ENCODE peak calls at places on chromosomes 6 and 20, in ten cellular contexts. Z is A549, F is gastrocnemius medialis, W is choroid plexus epithelial cell, E is cardiac muscle cell, O is thyroid gland, R is H9, B is fibroblast of mammary gland, T is AG09319, Y is AG10803. G is an unnamed sample.

GRCh38 chr6:169215201-169215661 is 38.4 kb downstream of the THBS2 start:
- DNase-seq in T (no peak), Y (peak), O (no peak), Z (no peak), B (peak), R (no peak), F (no peak), E (peak), W (no peak), G (no peak)

GRCh38 chr20:47355489-47356219 is 845 bp downstream of the ZMYND8 start:
- DNase-seq in W (no peak), O (no peak), Y (no peak), E (peak), Z (no peak), T (no peak), R (no peak), B (no peak), F (no peak), G (no peak)

GRCh38 chr6:69894578-69895347 is 28.4 kb downstream of the COL19A1 start:
- DNase-seq in O (no peak), Z (no peak), Y (peak), E (peak), T (peak), F (no peak), B (peak), R (no peak), W (peak), G (no peak)

GRCh38 chr6:17635568-17635967 is 35.5 kb downstream of the FAM8A1 start:
- DNase-seq in F (no peak), O (no peak), W (no peak), R (no peak), Z (no peak), T (no peak), E (no peak), B (peak), Y (no peak), G (no peak)

GRCh38 chr20:36465109-36466080 is 75.9 kb upstream of the MYL9 start:
- DNase-seq in T (peak), F (peak), R (peak), Y (peak), Z (peak), B (peak), W (peak), O (no peak), E (peak), G (peak)

GRCh38 chr20:54335299-54335698 is 127.4 kb downstream of the PFDN4 start:
- DNase-seq in B (peak), W (peak), Y (no peak), R (no peak), Z (no peak), F (no peak), E (peak), O (no peak), T (no peak), G (no peak)

GRCh38 chr20:48409216-48409615 is 418.6 kb downstream of the PREX1 start:
- DNase-seq in Z (no peak), Y (no peak), O (no peak), W (no peak), F (no peak), T (no peak), B (no peak), E (no peak), R (no peak), G (no peak)

GRCh38 chr6:12170351-12171079 is 119.6 kb upstream of the EDN1 start:
- DNase-seq in E (no peak), F (peak), Z (no peak), B (peak), Y (peak), R (no peak), O (no peak), T (peak), W (no peak), G (no peak)

GRCh38 chr6:90286884-90287488 is 9.7 kb downstream of the BACH2 start:
- DNase-seq in W (peak), Y (no peak), B (peak), E (peak), T (no peak), Z (peak), R (peak), F (peak), O (peak), G (peak)

GRCh38 chr6:1510239-1510638 is 99.5 kb upstream of the FOXC1 start:
- DNase-seq in Z (no peak), O (no peak), T (no peak), W (no peak), F (no peak), B (no peak), R (no peak), E (no peak), Y (no peak), G (no peak)

GRCh38 chr6:19578489-19578888 is 258.7 kb upstream of the ID4 start:
- DNase-seq in W (no peak), R (no peak), Y (peak), B (peak), Z (no peak), F (no peak), O (no peak), E (no peak), T (peak), G (no peak)

GRCh38 chr20:38730989-38731737 is 6.9 kb downstream of the SLC32A1 start:
- DNase-seq in B (peak), O (peak), F (no peak), R (peak), E (peak), Y (peak), W (peak), T (no peak), Z (peak), G (peak)

GRCh38 chr6:169833258-169833794 is 81.9 kb downstream of the ERMARD start:
- DNase-seq in O (no peak), R (no peak), B (peak), Z (no peak), Y (no peak), F (no peak), T (no peak), W (no peak), E (peak), G (no peak)

GRCh38 chr6:159700970-159701369 is 7.9 kb upstream of the SOD2 start:
- DNase-seq in T (no peak), W (peak), Z (no peak), O (no peak), F (peak), E (peak), R (no peak), B (peak), Y (peak), G (no peak)

GRCh38 chr6:35668096-35668495 is 20.6 kb downstream of the FKBP5 start:
- DNase-seq in R (no peak), W (no peak), B (no peak), Z (no peak), E (no peak), O (no peak), F (no peak), T (no peak), Y (no peak), G (no peak)

GRCh38 chr20:58706150-58706892 is 13.7 kb downstream of the NPEPL1 start:
- DNase-seq in Y (no peak), T (no peak), W (no peak), O (no peak), R (no peak), B (no peak), Z (no peak), E (no peak), F (no peak), G (no peak)

GRCh38 chr6:140537834-140538680 is 1163.6 kb upstream of the CITED2 start:
- DNase-seq in O (peak), B (peak), E (peak), F (peak), R (peak), Z (peak), T (peak), W (peak), Y (peak), G (no peak)

GRCh38 chr6:33952016-33952415 is 148.2 kb upstream of the MLN start:
- DNase-seq in Y (no peak), R (no peak), E (no peak), O (no peak), F (no peak), Z (no peak), B (no peak), T (no peak), W (no peak), G (no peak)

GRCh38 chr6:69887714-69888345 is 21.5 kb downstream of the COL19A1 start:
- DNase-seq in B (no peak), Y (no peak), F (no peak), O (no peak), T (no peak), E (no peak), W (no peak), Z (no peak), R (no peak), G (no peak)

GRCh38 chr6:87237804-87238203 is 82.4 kb downstream of the ZNF292 start:
- DNase-seq in O (no peak), F (no peak), Z (peak), Y (peak), E (peak), B (peak), T (peak), R (no peak), W (peak), G (no peak)

GRCh38 chr6:146267946-146268345 is 239.1 kb downstream of the GRM1 start:
- DNase-seq in F (no peak), Y (no peak), R (no peak), O (no peak), B (no peak), E (no peak), W (no peak), Z (no peak), T (no peak), G (no peak)

GRCh38 chr20:8601542-8601912 is 467.4 kb upstream of the PLCB4 start:
- DNase-seq in F (no peak), E (no peak), Y (no peak), W (no peak), O (no peak), R (no peak), T (no peak), B (no peak), Z (no peak), G (no peak)

GRCh38 chr6:90233994-90234393 is 62.6 kb downstream of the BACH2 start:
- DNase-seq in F (no peak), R (no peak), T (no peak), O (no peak), Z (no peak), W (no peak), Y (no peak), E (no peak), B (no peak), G (no peak)

GRCh38 chr6:2245954-2246863 is 804 bp upstream of the GMDS start:
- DNase-seq in Z (peak), T (no peak), B (peak), Y (peak), R (peak), E (peak), F (peak), O (peak), W (peak), G (no peak)

GRCh38 chr6:163688971-163689370 is 274.5 kb downstream of the QKI start:
- DNase-seq in O (no peak), W (no peak), F (no peak), Y (no peak), T (no peak), Z (no peak), B (peak), R (no peak), E (no peak), G (no peak)

GRCh38 chr6:108163267-108163643 is 2.6 kb upstream of the NR2E1 start:
- DNase-seq in E (no peak), T (no peak), F (no peak), Y (no peak), Z (peak), B (no peak), R (peak), W (no peak), O (no peak), G (no peak)

GRCh38 chr6:105790635-105791034 is 295.5 kb upstream of the PRDM1 start:
- DNase-seq in Z (no peak), O (no peak), E (no peak), T (no peak), Y (no peak), F (no peak), W (peak), R (no peak), B (no peak), G (no peak)

GRCh38 chr6:39729945-39730344 is 4.7 kb upstream of the KIF6 start:
- DNase-seq in Y (no peak), F (no peak), O (no peak), T (no peak), E (no peak), R (no peak), B (no peak), W (no peak), Z (no peak), G (no peak)

GRCh38 chr20:60895363-60896079 is 356.5 kb upstream of the CDH4 start:
- DNase-seq in R (no peak), Y (no peak), B (no peak), E (no peak), W (no peak), O (no peak), Z (no peak), F (no peak), T (no peak), G (no peak)

GRCh38 chr6:109526905-109527628 is 44.0 kb upstream of the ZBTB24 start:
- DNase-seq in W (peak), T (peak), E (peak), Y (peak), Z (peak), F (no peak), O (peak), B (peak), R (peak), G (peak)

GRCh38 chr6:53433617-53434285 is 85.0 kb upstream of the ELOVL5 start:
- DNase-seq in W (no peak), O (no peak), E (no peak), T (no peak), F (no peak), Y (no peak), Z (no peak), B (no peak), R (no peak), G (no peak)

GRCh38 chr6:56312049-56312448 is 64.7 kb upstream of the COL21A1 start:
- DNase-seq in F (no peak), T (no peak), B (no peak), Y (no peak), O (no peak), Z (no peak), E (no peak), R (no peak), W (no peak), G (no peak)

GRCh38 chr20:18506744-18507143 is 996 bp upstream of the SEC23B start:
- DNase-seq in B (no peak), Z (no peak), W (no peak), F (no peak), R (no peak), T (no peak), Y (no peak), O (no peak), E (no peak), G (no peak)

GRCh38 chr20:33433465-33433864 is 10.1 kb downstream of the SNTA1 start:
- DNase-seq in E (no peak), T (no peak), Y (peak), R (no peak), F (peak), O (peak), W (no peak), Z (no peak), B (no peak), G (no peak)

GRCh38 chr6:2078888-2079287 is 166.5 kb downstream of the GMDS start:
- DNase-seq in Z (no peak), W (no peak), O (no peak), T (no peak), F (no peak), B (no peak), R (no peak), E (no peak), Y (no peak), G (no peak)

GRCh38 chr6:9428416-9429172 is 986.3 kb downstream of the TFAP2A start:
- DNase-seq in W (peak), F (no peak), E (peak), B (peak), R (no peak), T (no peak), Z (no peak), Y (peak), O (no peak), G (no peak)

GRCh38 chr6:165662671-165663282 is at the start of gene PDE10A:
- DNase-seq in R (peak), O (peak), Z (peak), W (peak), B (no peak), T (no peak), F (no peak), E (peak), Y (peak), G (peak)

GRCh38 chr6:165665384-165665672 is 2.3 kb upstream of the PDE10A start:
- DNase-seq in T (no peak), Z (no peak), Y (no peak), R (no peak), W (no peak), F (no peak), O (no peak), E (no peak), B (no peak), G (no peak)

GRCh38 chr6:165663736-165664552 is 903 bp upstream of the PDE10A start:
- DNase-seq in R (peak), T (no peak), O (peak), E (no peak), Z (peak), W (no peak), Y (peak), F (no peak), B (peak), G (peak)

GRCh38 chr6:165663283-165663735 is 268 bp upstream of the PDE10A start:
- DNase-seq in B (peak), W (peak), Y (peak), T (no peak), Z (peak), F (no peak), O (peak), R (peak), E (peak), G (no peak)

DNA sequence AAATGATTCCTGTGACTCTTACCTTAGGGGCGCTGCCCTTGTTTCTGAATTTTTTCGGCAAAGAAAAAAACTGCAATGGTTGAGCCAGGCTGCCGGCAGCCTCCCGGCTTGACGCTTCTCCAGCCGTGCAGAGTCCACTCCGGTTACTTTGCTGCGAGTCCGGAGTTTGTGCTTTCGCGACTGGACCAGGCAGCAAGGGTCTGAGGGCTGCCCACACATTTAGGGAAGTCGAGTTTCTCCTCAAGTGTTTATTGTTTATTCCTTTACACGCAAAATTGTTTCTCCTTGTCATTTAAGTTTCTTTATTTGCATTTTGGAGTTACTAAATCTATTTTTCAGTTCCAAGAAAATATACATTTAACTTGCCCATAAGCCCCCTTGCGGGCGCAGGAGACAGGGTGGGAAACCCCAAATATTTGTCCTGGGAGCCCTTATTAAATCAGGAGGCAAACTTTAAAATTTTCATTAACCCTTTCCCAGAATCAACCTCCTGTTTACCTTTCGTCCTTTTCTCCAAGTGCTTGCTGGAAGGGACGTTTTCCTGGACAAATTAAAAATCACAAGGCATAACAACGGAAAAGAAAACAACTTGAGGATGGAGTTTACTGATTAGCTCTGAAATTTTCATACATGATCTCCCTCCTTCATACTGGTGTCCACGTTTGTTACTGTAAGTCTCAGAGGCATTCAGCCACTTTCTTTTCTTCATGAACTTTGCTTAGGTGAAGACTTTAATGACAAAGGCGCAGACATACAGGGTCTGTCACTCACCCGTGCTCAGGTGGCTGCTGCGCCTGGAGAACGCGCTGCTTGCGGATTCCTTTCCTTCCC is 1.7 kb upstream of the PDE10A start:
- DNase-seq in R (no peak), O (peak), Y (no peak), Z (no peak), B (no peak), T (no peak), E (peak), F (no peak), W (peak), G (no peak)
- TF ChIP-seq CTCF in R (peak), O (no peak), Y (no peak), Z (no peak), B (no peak), T (no peak), E (peak), F (no peak), W (peak), G (peak)

DNA sequence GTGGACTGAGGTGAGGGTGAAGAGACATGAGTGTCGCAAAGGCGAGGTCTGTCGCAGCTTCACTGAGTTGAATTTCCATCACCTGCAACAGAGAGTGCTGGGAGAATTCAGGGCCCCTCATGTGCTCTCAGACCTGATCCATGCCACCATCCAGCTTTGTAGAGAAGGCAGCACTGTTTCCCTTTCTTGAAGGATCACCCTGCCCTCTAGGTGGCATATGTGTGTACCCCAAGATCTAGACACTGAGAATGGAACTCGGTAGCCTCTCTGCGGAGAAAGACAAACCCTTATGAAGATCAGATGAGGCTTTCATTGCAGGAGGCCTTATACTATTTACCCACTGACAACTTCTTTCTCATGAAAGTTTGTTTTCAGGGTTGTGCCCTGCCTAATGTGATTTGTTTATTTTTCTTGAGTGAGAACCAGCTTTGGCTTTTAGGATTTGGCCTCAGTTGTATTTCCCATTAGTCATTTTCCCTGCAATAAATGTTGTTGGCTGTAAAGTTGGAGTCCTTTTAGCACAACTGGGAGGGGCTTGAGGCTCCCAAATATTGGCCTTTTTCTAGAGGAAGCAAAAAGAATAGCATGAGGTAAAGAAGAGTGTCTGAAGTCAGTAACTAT is 811.3 kb downstream of the DHX35 start:
- DNase-seq in T (no peak), Y (peak), R (no peak), F (no peak), B (peak), O (no peak), E (no peak), W (peak), Z (no peak), G (no peak)
- TF ChIP-seq CTCF in T (no peak), Y (no peak), R (peak), F (no peak), B (no peak), O (no peak), E (no peak), W (no peak), Z (no peak), G (no peak)

DNA sequence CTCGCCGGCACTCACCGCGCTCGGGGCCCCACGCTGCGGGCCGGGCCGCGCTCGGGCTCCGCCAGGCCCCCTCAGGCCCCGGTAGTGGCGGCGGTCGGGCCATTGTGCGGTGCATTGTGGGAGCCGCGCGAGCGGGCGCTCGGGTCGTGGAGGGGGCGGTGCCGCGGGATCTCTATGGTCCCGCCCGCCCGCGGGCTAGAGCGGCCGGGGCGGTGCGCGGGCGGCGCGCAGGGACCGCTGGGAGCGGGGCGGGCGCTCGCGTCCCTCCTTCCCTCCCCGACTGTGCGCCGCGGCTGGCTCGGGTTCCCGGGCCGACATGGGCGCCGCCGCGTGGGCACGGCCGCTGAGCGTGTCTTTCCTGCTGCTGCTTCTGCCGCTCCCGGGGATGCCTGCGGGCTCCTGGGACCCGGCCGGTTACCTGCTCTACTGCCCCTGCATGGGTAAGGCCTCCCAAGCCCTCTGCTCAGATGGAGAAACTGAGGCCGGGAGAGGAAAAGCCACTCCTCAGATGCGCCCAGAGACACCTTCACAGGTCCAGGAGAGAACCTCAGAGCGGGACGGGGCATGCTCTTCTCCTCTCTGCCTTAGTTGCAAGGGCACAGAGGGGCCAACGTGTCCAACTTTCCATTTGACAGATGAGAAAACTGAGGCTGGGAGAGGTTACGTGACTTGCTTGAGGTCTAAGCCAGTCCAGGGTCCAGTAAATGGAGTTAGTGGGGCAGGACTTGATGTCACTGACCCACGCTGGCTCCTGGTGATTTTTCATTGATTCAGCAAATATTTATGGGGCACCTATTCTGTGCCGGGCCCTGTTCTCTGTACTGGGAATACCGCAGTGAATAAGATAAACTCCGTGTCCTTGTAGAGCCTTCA is at the start of the genes PLAGL2 and POFUT1:
- DNase-seq in W (peak), O (peak), Z (peak), Y (peak), B (peak), E (peak), R (peak), F (peak), T (peak), G (peak)
- TF ChIP-seq CTCF in W (peak), O (no peak), Z (peak), Y (peak), B (no peak), E (peak), R (peak), F (peak), T (peak), G (no peak)

GRCh38 chr20:62965363-62965771 is 12.9 kb downstream of the SLC17A9 start:
- DNase-seq in Y (no peak), Z (no peak), E (no peak), B (no peak), F (no peak), W (no peak), T (no peak), R (no peak), O (no peak), G (no peak)
- TF ChIP-seq CTCF in Y (no peak), Z (no peak), E (no peak), B (no peak), F (no peak), W (no peak), T (no peak), R (peak), O (no peak), G (no peak)

G was measured in glutamatergic neuron.